ENCODE peak calls at places on chromosomes 3 and 15, in four cellular contexts. One of them, this sample, is unnamed.

GRCh38 chr3:24850245-24850644 is 355.6 kb upstream of the THRB start:
- DNase-seq in astrocyte: no peak
- DNase-seq in spleen: no peak
- DNase-seq in RWPE1: no peak
- DNase-seq in this sample: no peak

GRCh38 chr15:80999623-81000036 is 1.1 kb upstream of the TLNRD1 start:
- DNase-seq in astrocyte: no peak
- DNase-seq in RWPE1: peak
- DNase-seq in spleen: peak
- DNase-seq in this sample: no peak

GRCh38 chr3:23762214-23763039 is 43.3 kb upstream of the UBE2E1 start:
- DNase-seq in astrocyte: peak
- DNase-seq in spleen: no peak
- DNase-seq in RWPE1: no peak
- DNase-seq in this sample: no peak

GRCh38 chr3:177447938-177448337 is 250.7 kb upstream of the TBL1XR1 start:
- DNase-seq in astrocyte: no peak
- DNase-seq in spleen: no peak
- DNase-seq in RWPE1: peak
- DNase-seq in this sample: no peak

GRCh38 chr15:24971772-24972171 is 17.0 kb downstream of the SNRPN start:
- DNase-seq in spleen: no peak
- DNase-seq in astrocyte: no peak
- DNase-seq in RWPE1: no peak
- DNase-seq in this sample: no peak

GRCh38 chr15:92902723-92903587 is 2.8 kb downstream of the CHD2 start:
- DNase-seq in RWPE1: no peak
- DNase-seq in astrocyte: no peak
- DNase-seq in spleen: no peak
- DNase-seq in this sample: no peak

GRCh38 chr3:171358171-171358890 is 101.9 kb downstream of the TNIK start:
- DNase-seq in RWPE1: no peak
- DNase-seq in spleen: no peak
- DNase-seq in astrocyte: peak
- DNase-seq in this sample: no peak

GRCh38 chr3:63993653-63994079 is 29.6 kb downstream of the PSMD6 start:
- DNase-seq in spleen: peak
- DNase-seq in RWPE1: peak
- DNase-seq in astrocyte: peak
- DNase-seq in this sample: peak

GRCh38 chr15:100694381-100695012 is 92.1 kb downstream of the ASB7 start:
- DNase-seq in RWPE1: no peak
- DNase-seq in spleen: no peak
- DNase-seq in astrocyte: peak
- DNase-seq in this sample: no peak

GRCh38 chr15:83733206-83733605 is 79.3 kb downstream of the ADAMTSL3 start:
- DNase-seq in RWPE1: peak
- DNase-seq in astrocyte: peak
- DNase-seq in spleen: no peak
- DNase-seq in this sample: no peak

GRCh38 chr3:192467230-192468186 is 259.8 kb downstream of the FGF12 start:
- DNase-seq in spleen: peak
- DNase-seq in RWPE1: peak
- DNase-seq in astrocyte: no peak
- DNase-seq in this sample: peak

GRCh38 chr15:55221090-55222011 is 24.6 kb upstream of the RSL24D1 start:
- DNase-seq in spleen: no peak
- DNase-seq in astrocyte: peak
- DNase-seq in RWPE1: peak
- DNase-seq in this sample: peak

GRCh38 chr3:123871946-123872345 is 12.2 kb downstream of the MYLK start:
- DNase-seq in astrocyte: peak
- DNase-seq in spleen: no peak
- DNase-seq in RWPE1: no peak
- DNase-seq in this sample: no peak

GRCh38 chr15:59300618-59301139 is 72.0 kb downstream of the MYO1E start:
- DNase-seq in spleen: no peak
- DNase-seq in RWPE1: no peak
- DNase-seq in astrocyte: no peak
- DNase-seq in this sample: peak

GRCh38 chr15:54719325-54719724 is 477.4 kb downstream of the RSL24D1 start:
- DNase-seq in spleen: no peak
- DNase-seq in RWPE1: no peak
- DNase-seq in astrocyte: no peak
- DNase-seq in this sample: no peak

GRCh38 chr15:77276943-77277342 is 143.0 kb downstream of the PEAK1 start:
- DNase-seq in astrocyte: no peak
- DNase-seq in RWPE1: no peak
- DNase-seq in spleen: no peak
- DNase-seq in this sample: no peak

GRCh38 chr3:187742351-187743171 is 2.7 kb downstream of the BCL6 start:
- DNase-seq in RWPE1: peak
- DNase-seq in astrocyte: peak
- DNase-seq in spleen: no peak
- DNase-seq in this sample: no peak

GRCh38 chr3:133464573-133464972 is 64.7 kb downstream of the BFSP2 start:
- DNase-seq in RWPE1: peak
- DNase-seq in spleen: no peak
- DNase-seq in astrocyte: peak
- DNase-seq in this sample: no peak

DNA sequence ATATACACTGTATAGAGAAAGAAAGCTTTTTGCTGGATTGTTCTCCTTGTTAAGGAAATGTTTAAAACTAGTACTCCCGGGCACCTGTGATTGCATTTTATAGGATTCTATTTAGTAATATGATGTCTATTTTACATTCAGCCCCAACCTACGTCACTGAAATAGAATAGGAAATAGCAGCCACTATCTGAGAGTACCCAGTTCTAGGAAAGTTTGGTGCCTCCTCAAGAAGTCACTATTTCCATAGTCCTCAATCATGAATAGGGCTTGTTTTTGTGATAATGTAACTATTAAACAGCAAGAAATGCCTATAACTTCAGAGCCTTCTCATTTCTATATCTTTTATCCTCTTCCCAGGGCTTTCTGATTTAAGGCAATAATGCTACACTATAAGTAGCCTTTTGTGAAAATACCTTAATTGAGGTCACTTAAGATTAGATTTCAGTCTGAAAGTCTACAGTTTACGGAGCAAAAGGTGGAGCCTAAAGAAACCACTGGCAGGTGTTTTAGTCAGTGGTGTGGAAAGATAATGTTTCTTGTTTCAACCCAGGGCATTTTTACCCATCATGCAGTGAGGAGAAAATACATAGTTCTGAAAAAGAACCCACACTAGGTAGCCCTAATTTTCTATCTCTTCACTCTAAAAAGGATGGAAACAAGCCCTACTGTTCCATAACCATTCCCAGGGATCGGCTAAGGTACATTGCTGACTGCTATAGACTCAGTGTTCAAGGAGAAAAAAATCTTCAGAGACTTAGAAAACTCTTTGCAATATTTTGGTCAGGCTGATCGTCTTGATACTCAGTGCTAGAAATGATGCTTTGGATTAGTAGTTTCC is 38.7 kb downstream of the TIGIT start:
- DNase-seq in astrocyte: no peak
- DNase-seq in spleen: no peak
- DNase-seq in RWPE1: no peak
- DNase-seq in this sample: no peak
- H3K27ac ChIP-seq in astrocyte: no peak
- H3K27ac ChIP-seq in spleen: peak
- H3K27ac ChIP-seq in RWPE1: no peak
- H3K27ac ChIP-seq in this sample: no peak

GRCh38 chr3:9399746-9400145 is 2.3 kb downstream of the SETD5 start:
- DNase-seq in astrocyte: peak
- DNase-seq in spleen: no peak
- DNase-seq in RWPE1: peak
- DNase-seq in this sample: peak

GRCh38 chr3:9398715-9399708 is 1.6 kb downstream of the SETD5 start:
- DNase-seq in RWPE1: no peak
- DNase-seq in spleen: no peak
- DNase-seq in astrocyte: peak
- DNase-seq in this sample: no peak

GRCh38 chr3:9402410-9403228 is 5.2 kb downstream of the SETD5 start:
- DNase-seq in RWPE1: no peak
- DNase-seq in astrocyte: no peak
- DNase-seq in spleen: no peak
- DNase-seq in this sample: no peak

GRCh38 chr3:9401986-9402385 is 4.6 kb downstream of the SETD5 start:
- DNase-seq in astrocyte: no peak
- DNase-seq in spleen: no peak
- DNase-seq in RWPE1: no peak
- DNase-seq in this sample: no peak

DNA sequence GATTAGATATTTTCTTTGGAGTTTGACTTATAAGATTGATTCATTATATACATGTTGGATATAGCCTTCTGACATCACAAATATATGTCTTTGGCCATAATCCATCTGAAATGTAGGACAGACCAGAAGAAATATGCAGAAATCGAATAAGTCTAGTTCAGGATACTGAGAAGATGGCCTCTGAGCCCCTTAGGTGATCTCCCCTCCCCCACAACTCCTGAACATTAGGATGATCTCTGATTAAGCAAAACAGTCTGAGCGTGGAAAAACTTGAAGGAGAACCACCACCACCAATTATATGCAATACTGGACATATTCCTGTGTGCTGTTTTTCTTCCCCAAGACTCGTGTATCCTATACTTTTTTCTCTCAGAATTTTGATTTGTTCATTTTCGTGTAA is 3.2 kb downstream of the SETD5 start:
- DNase-seq in spleen: no peak
- DNase-seq in astrocyte: no peak
- DNase-seq in RWPE1: no peak
- DNase-seq in this sample: no peak
- H3K27ac ChIP-seq in spleen: peak
- H3K27ac ChIP-seq in astrocyte: peak
- H3K27ac ChIP-seq in RWPE1: no peak
- H3K27ac ChIP-seq in this sample: peak

GRCh38 chr3:81395739-81396138 is 365.7 kb downstream of the GBE1 start:
- DNase-seq in spleen: no peak
- DNase-seq in RWPE1: no peak
- DNase-seq in astrocyte: no peak
- DNase-seq in this sample: no peak

GRCh38 chr3:81393251-81393650 is 368.2 kb downstream of the GBE1 start:
- DNase-seq in spleen: no peak
- DNase-seq in RWPE1: no peak
- DNase-seq in astrocyte: peak
- DNase-seq in this sample: no peak

DNA sequence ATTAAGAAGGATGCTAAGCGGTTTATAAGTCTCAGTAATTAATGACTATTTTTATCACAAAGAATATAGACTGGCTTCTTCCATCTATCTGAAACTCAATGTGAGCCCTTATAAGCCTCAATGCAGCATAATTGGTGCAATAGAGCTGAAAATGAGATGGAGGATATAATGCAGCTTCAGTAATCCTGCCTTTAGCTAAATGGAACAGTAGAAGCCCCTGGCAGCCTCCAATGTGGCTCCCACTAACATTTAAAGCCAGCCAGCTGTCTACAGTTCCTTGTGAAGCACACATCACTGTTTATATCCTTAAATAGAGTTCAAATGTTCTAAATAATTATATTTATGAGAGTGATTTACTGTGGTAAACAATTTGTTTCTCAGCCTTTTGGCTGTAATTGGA is 366.8 kb downstream of the GBE1 start:
- DNase-seq in spleen: no peak
- DNase-seq in astrocyte: no peak
- DNase-seq in RWPE1: no peak
- DNase-seq in this sample: no peak
- H3K27ac ChIP-seq in spleen: no peak
- H3K27ac ChIP-seq in astrocyte: no peak
- H3K27ac ChIP-seq in RWPE1: no peak
- H3K27ac ChIP-seq in this sample: no peak

GRCh38 chr15:98493966-98494511 is 154.3 kb upstream of the IGF1R start:
- DNase-seq in spleen: no peak
- DNase-seq in astrocyte: no peak
- DNase-seq in RWPE1: no peak
- DNase-seq in this sample: no peak
- H3K27ac ChIP-seq in spleen: no peak
- H3K27ac ChIP-seq in astrocyte: no peak
- H3K27ac ChIP-seq in RWPE1: no peak
- H3K27ac ChIP-seq in this sample: no peak

DNA sequence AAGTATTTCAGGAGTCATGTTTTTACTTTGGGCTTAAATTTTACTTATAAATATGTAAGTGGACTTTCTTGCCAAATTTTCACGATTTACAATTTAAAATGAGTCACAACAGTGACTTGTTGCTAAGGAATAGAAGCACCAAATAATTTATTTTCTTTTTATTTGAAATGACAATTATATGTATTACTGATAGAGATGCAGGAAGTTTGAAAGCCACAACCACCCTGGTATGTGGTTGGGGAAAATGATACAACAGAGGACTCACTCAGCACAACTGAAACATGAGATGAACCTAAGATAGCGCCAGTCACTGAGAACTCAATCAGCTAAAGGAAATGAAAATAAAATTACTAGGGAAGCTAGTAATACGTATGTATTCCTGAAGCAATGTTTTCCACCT is 90.2 kb downstream of the FMN1 start:
- DNase-seq in spleen: no peak
- DNase-seq in RWPE1: no peak
- DNase-seq in astrocyte: peak
- DNase-seq in this sample: no peak
- H3K27ac ChIP-seq in spleen: no peak
- H3K27ac ChIP-seq in RWPE1: no peak
- H3K27ac ChIP-seq in astrocyte: peak
- H3K27ac ChIP-seq in this sample: no peak

DNA sequence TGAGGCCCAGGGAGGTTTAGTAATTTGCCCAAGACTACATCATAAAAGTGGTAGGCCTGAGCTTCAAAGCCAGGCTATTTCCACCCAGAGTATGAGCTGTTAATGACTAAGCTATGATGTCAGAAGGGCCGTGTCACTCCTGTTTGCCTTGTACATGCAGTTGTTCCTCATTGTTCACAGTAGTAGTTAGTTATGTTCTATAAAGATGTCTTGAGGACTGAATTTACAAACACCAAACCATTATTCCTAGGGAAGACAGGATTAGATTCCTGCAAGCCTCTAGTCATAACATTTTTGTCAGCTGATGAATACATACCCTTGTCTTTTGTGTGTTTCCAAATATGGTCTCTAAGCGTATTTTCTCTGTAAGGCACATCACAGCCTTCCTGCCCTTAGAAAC is 20.9 kb upstream of the LARS2 start:
- DNase-seq in spleen: no peak
- DNase-seq in RWPE1: no peak
- DNase-seq in astrocyte: peak
- DNase-seq in this sample: no peak
- H3K27ac ChIP-seq in spleen: no peak
- H3K27ac ChIP-seq in RWPE1: no peak
- H3K27ac ChIP-seq in astrocyte: peak
- H3K27ac ChIP-seq in this sample: no peak

GRCh38 chr3:43290961-43291360 is 4.6 kb downstream of the SNRK start:
- DNase-seq in spleen: no peak
- DNase-seq in RWPE1: no peak
- DNase-seq in astrocyte: peak
- DNase-seq in this sample: no peak
- H3K27ac ChIP-seq in spleen: peak
- H3K27ac ChIP-seq in RWPE1: no peak
- H3K27ac ChIP-seq in astrocyte: no peak
- H3K27ac ChIP-seq in this sample: no peak

GRCh38 chr3:195540031-195540430 is 3.1 kb downstream of the PPP1R2 start:
- DNase-seq in RWPE1: no peak
- DNase-seq in astrocyte: no peak
- DNase-seq in spleen: no peak
- DNase-seq in this sample: no peak
- H3K27ac ChIP-seq in RWPE1: no peak
- H3K27ac ChIP-seq in astrocyte: no peak
- H3K27ac ChIP-seq in spleen: peak
- H3K27ac ChIP-seq in this sample: no peak

This sample was measured in ascending aorta.